ENCODE peak calls at places on chromosomes 3 and 15, in nine cellular contexts. V is RWPE2; B is esophagus squamous epithelium; U is colonic mucosa; A is AG04450; P is CD8-positive, alpha-beta T cell; M is lower leg skin; L is tibial nerve; I is mammary epithelial cell. F is an unnamed sample.

GRCh38 chr15:90141646-90142045 is 39.4 kb upstream of the IDH2 start:
- DNase-seq in B (no peak), P (no peak), U (no peak), I (no peak), V (no peak), L (no peak), A (no peak), M (no peak), F (peak)

GRCh38 chr3:132405188-132405587 is 12.1 kb upstream of the DNAJC13 start:
- DNase-seq in U (no peak), B (no peak), M (no peak), V (no peak), P (no peak), A (no peak), L (no peak), I (no peak), F (peak)

GRCh38 chr15:27865323-27865922 is 233.7 kb downstream of the OCA2 start:
- DNase-seq in A (no peak), M (no peak), L (no peak), I (no peak), B (no peak), U (no peak), P (no peak), V (no peak), F (no peak)

GRCh38 chr3:108661699-108662098 is 72.2 kb downstream of the DZIP3 start:
- DNase-seq in I (no peak), P (no peak), A (no peak), M (no peak), V (no peak), B (no peak), U (no peak), L (no peak), F (no peak)

GRCh38 chr3:143241556-143241955 is 122.0 kb downstream of the CHST2 start:
- DNase-seq in P (no peak), I (no peak), L (no peak), U (no peak), B (no peak), M (no peak), V (no peak), A (no peak), F (no peak)

GRCh38 chr15:57114070-57114469 is 195.6 kb downstream of the TCF12 start:
- DNase-seq in B (no peak), P (no peak), I (peak), M (no peak), V (no peak), U (peak), A (no peak), L (no peak), F (peak)

GRCh38 chr3:19946291-19946831 is 536 bp upstream of the RAB5A start:
- DNase-seq in I (no peak), A (no peak), L (no peak), M (no peak), P (no peak), V (no peak), U (no peak), B (no peak), F (no peak)

GRCh38 chr3:43087249-43087776 is 18.6 kb downstream of the POMGNT2 start:
- DNase-seq in A (no peak), V (no peak), U (no peak), B (no peak), I (no peak), M (no peak), P (no peak), L (no peak), F (peak)

GRCh38 chr3:89332311-89333159 is 225.1 kb downstream of the EPHA3 start:
- DNase-seq in U (no peak), A (no peak), I (no peak), M (no peak), B (no peak), P (no peak), V (no peak), L (no peak), F (no peak)

GRCh38 chr3:187017511-187018230 is 87.3 kb downstream of the ST6GAL1 start:
- DNase-seq in I (no peak), A (no peak), V (no peak), L (no peak), U (peak), P (no peak), B (no peak), M (no peak), F (no peak)

GRCh38 chr3:169237181-169237580 is 426.3 kb downstream of the MECOM start:
- DNase-seq in U (no peak), L (no peak), I (no peak), B (no peak), P (no peak), M (no peak), A (no peak), V (no peak), F (peak)

GRCh38 chr3:24156466-24156865 is 211.4 kb downstream of the NR1D2 start:
- DNase-seq in U (no peak), B (no peak), M (no peak), A (no peak), P (no peak), V (no peak), L (no peak), I (peak), F (peak)

GRCh38 chr3:183518446-183519185 is 36.9 kb downstream of the KLHL6 start:
- DNase-seq in U (no peak), B (no peak), V (peak), P (no peak), I (no peak), L (no peak), A (no peak), M (no peak), F (no peak)

GRCh38 chr3:11392689-11393114 is 120.5 kb downstream of the ATG7 start:
- DNase-seq in A (no peak), M (no peak), V (no peak), U (no peak), P (no peak), L (no peak), B (no peak), I (peak), F (no peak)

GRCh38 chr15:91385301-91385700 is 285.2 kb downstream of the SV2B start:
- DNase-seq in L (no peak), A (no peak), M (no peak), B (no peak), P (no peak), U (no peak), V (no peak), I (peak), F (peak)

GRCh38 chr15:84764585-84764984 is 16.2 kb downstream of the ZNF592 start:
- DNase-seq in V (no peak), B (no peak), U (no peak), P (no peak), A (no peak), L (no peak), M (no peak), I (no peak), F (no peak)

GRCh38 chr3:171260899-171261298 is 199.3 kb downstream of the TNIK start:
- DNase-seq in I (no peak), U (no peak), A (no peak), P (no peak), V (no peak), L (no peak), M (no peak), B (no peak), F (no peak)

GRCh38 chr3:27533718-27534578 is 49.8 kb upstream of the SLC4A7 start:
- DNase-seq in U (peak), V (peak), L (peak), I (peak), P (peak), M (peak), A (peak), B (no peak), F (peak)
- TF ChIP-seq CTCF in U (no peak), V (peak), L (no peak), I (peak), P (no peak), M (no peak), A (peak), B (peak), F (peak)

GRCh38 chr3:152271465-152272035 is 2.8 kb downstream of the MBNL1 start:
- DNase-seq in V (no peak), I (peak), L (no peak), M (no peak), P (no peak), B (no peak), U (no peak), A (no peak), F (no peak)

GRCh38 chr3:152270944-152271343 is 2.2 kb downstream of the MBNL1 start:
- DNase-seq in I (no peak), U (no peak), P (no peak), L (no peak), B (no peak), A (no peak), V (no peak), M (no peak), F (no peak)

GRCh38 chr3:152270145-152270870 is 1.6 kb downstream of the MBNL1 start:
- DNase-seq in A (no peak), L (no peak), P (no peak), U (no peak), B (no peak), M (no peak), V (no peak), I (no peak), F (peak)

GRCh38 chr3:152269423-152270144 is 855 bp downstream of the MBNL1 start:
- DNase-seq in V (no peak), B (no peak), L (peak), U (peak), P (peak), A (peak), M (peak), I (peak), F (peak)

GRCh38 chr3:152272771-152273242 is 4.1 kb downstream of the MBNL1 start:
- DNase-seq in I (peak), P (no peak), U (no peak), V (no peak), A (peak), M (no peak), L (no peak), B (no peak), F (peak)
- H3K4me3 ChIP-seq in I (no peak), P (peak), U (no peak), V (no peak), A (peak), M (no peak), L (no peak), B (peak), F (no peak)

GRCh38 chr3:134299185-134299887 is 48.7 kb upstream of the RYK start:
- DNase-seq in M (no peak), A (no peak), V (no peak), P (no peak), U (no peak), B (no peak), L (peak), I (peak), F (peak)
- TF ChIP-seq CTCF in M (no peak), A (peak), V (peak), P (no peak), U (peak), B (peak), L (peak), I (peak), F (peak)

GRCh38 chr15:62622775-62623174 is 419.8 kb upstream of the TPM1 start:
- DNase-seq in A (no peak), P (no peak), L (no peak), I (no peak), U (no peak), B (no peak), M (no peak), V (no peak), F (no peak)

GRCh38 chr15:62619526-62619925 is 423.0 kb upstream of the TPM1 start:
- DNase-seq in A (no peak), L (no peak), B (no peak), V (no peak), P (no peak), I (no peak), U (no peak), M (no peak), F (no peak)

GRCh38 chr15:62625421-62626033 is 417.0 kb upstream of the TPM1 start:
- DNase-seq in B (no peak), A (peak), M (no peak), I (no peak), V (no peak), P (no peak), L (no peak), U (no peak), F (no peak)

GRCh38 chr15:62626903-62627302 is 415.6 kb upstream of the TPM1 start:
- DNase-seq in A (no peak), B (no peak), V (no peak), I (no peak), M (no peak), P (no peak), U (no peak), L (no peak), F (no peak)

GRCh38 chr15:62624541-62625399 is 417.8 kb upstream of the TPM1 start:
- DNase-seq in B (no peak), I (peak), A (no peak), U (no peak), M (no peak), P (no peak), V (no peak), L (no peak), F (peak)
- H3K4me3 ChIP-seq in B (no peak), I (no peak), A (no peak), U (no peak), M (no peak), P (no peak), V (no peak), L (no peak), F (no peak)

GRCh38 chr3:142129516-142130171 is 19.7 kb downstream of the TFDP2 start:
- DNase-seq in A (no peak), P (no peak), I (no peak), U (no peak), M (no peak), L (no peak), B (no peak), V (no peak), F (peak)
- TF ChIP-seq CTCF in A (peak), P (no peak), I (no peak), U (no peak), M (no peak), L (no peak), B (peak), V (peak), F (no peak)

DNA sequence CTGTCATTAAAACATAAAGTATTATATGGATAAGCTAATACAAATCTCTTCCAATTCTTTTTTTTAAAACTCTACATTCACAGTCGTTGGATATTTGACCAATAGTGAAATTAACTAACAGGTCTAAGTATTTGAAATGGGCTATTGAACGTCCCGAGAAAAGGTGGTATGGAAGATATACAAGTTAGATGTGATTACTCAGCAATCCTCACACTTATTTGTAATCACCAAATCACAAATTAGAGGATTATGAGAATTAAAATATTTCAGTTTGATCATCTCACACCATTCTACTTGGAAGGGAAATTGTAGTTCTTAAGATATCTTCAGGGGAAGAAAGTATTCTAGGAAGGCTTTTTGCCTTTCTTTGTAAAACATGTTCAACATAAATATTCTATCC is 60.5 kb downstream of the GAP43 start:
- DNase-seq in I (no peak), V (no peak), U (no peak), B (no peak), A (no peak), L (no peak), M (no peak), P (no peak), F (no peak)
- H3K4me3 ChIP-seq in I (no peak), V (no peak), U (no peak), B (no peak), A (no peak), L (no peak), M (no peak), P (no peak), F (no peak)

GRCh38 chr3:125326957-125327356 is 48.2 kb downstream of the ZNF148 start:
- DNase-seq in I (no peak), V (no peak), B (no peak), P (no peak), M (no peak), L (no peak), A (no peak), U (no peak), F (no peak)

GRCh38 chr3:125322166-125322565 is 53.0 kb downstream of the ZNF148 start:
- DNase-seq in U (no peak), P (no peak), M (no peak), L (no peak), I (peak), B (no peak), V (no peak), A (peak), F (no peak)

GRCh38 chr3:125325746-125326145 is 49.4 kb downstream of the ZNF148 start:
- DNase-seq in B (no peak), L (no peak), I (no peak), M (no peak), U (no peak), V (no peak), A (no peak), P (no peak), F (no peak)

GRCh38 chr3:125322917-125323316 is 52.2 kb downstream of the ZNF148 start:
- DNase-seq in B (no peak), M (no peak), I (no peak), L (no peak), U (no peak), A (no peak), V (no peak), P (no peak), F (no peak)

DNA sequence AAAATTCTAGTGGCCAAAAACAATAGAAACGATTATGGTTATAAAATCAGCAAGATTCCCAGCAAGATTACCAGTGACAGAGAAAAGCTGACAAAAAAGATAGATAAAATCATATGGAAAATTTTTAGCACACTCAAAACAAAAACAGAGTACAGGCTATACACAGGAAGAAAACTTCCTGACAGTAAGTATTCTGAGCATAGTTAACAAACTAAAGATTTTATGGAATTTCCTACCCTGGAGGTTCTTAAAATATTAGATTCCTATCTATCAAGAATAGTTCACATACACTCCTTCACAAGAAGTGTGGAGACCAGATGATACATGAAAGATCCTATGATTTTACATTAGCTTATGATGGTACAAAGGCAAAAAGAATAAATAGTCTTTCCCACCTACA is 50.8 kb downstream of the ZNF148 start:
- DNase-seq in P (no peak), V (no peak), A (no peak), I (no peak), B (no peak), M (no peak), L (no peak), U (no peak), F (no peak)
- TF ChIP-seq CTCF in P (no peak), V (no peak), A (no peak), I (no peak), B (no peak), M (no peak), L (no peak), U (no peak), F (no peak)

GRCh38 chr15:42733027-42733426 is 3.9 kb downstream of the CDAN1 start:
- DNase-seq in P (no peak), I (no peak), M (no peak), U (no peak), A (no peak), V (no peak), B (no peak), L (no peak), F (no peak)
- H3K4me3 ChIP-seq in P (no peak), I (no peak), M (no peak), U (no peak), A (no peak), V (no peak), B (no peak), L (no peak), F (no peak)

DNA sequence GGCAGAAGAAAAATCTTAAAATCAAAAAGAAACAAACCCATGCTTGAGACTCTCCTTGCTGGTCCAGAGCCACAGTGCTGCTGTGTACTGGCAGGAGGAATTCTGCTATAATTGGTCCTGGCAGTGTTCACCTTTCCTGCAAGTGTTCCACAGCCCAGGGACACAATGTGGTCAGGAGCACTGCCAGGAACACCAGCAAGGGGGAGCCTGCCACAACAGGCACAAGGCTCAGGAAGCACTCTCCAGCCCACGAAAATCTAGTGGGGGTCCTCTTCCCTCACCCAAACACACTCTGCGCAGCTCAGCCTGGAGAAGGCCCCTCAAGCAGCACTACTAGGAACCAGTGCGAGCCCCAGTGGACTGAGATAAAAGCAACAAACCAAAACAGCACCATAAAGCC is 92.9 kb downstream of the UBE3A start:
- DNase-seq in L (peak), A (no peak), I (peak), U (no peak), V (no peak), P (no peak), B (no peak), M (no peak), F (peak)
- TF ChIP-seq CTCF in L (no peak), A (peak), I (peak), U (no peak), V (peak), P (no peak), B (peak), M (no peak), F (peak)

GRCh38 chr15:64536244-64536836 is 76.0 kb downstream of the ZNF609 start:
- DNase-seq in P (no peak), A (peak), U (peak), V (no peak), B (no peak), L (no peak), I (peak), M (no peak), F (peak)

GRCh38 chr15:64535460-64536243 is 75.3 kb downstream of the ZNF609 start:
- DNase-seq in A (no peak), M (no peak), U (no peak), I (no peak), B (no peak), V (no peak), L (no peak), P (no peak), F (no peak)

GRCh38 chr15:64532515-64532914 is 72.1 kb downstream of the ZNF609 start:
- DNase-seq in U (no peak), M (no peak), I (no peak), V (no peak), B (no peak), A (no peak), L (no peak), P (no peak), F (no peak)

GRCh38 chr15:64530472-64530871 is 70.1 kb downstream of the ZNF609 start:
- DNase-seq in B (no peak), A (no peak), M (no peak), V (no peak), P (no peak), L (no peak), I (no peak), U (no peak), F (no peak)

GRCh38 chr15:64532921-64533320 is 72.5 kb downstream of the ZNF609 start:
- DNase-seq in M (no peak), I (no peak), V (no peak), U (no peak), A (no peak), B (no peak), P (no peak), L (no peak), F (no peak)
- H3K4me3 ChIP-seq in M (no peak), I (no peak), V (no peak), U (no peak), A (no peak), B (no peak), P (no peak), L (no peak), F (no peak)